ENCODE peak calls at places on chromosomes 4 and X, in nine cellular contexts. S is transverse colon, L is stomach, W is K562, Z is HCT116, H is sigmoid colon, U is breast epithelium, K is prostate gland, P is spleen. D is an unnamed sample. For H3K4me1, the result is how much of the 10 kb centered on the place peaks cover.

GRCh38 chr4:100929753-100930152 is 411.9 kb upstream of the EMCN start:
- DNase-seq in P (no peak), K (no peak), Z (no peak), L (no peak), U (no peak), W (no peak), H (no peak), S (no peak), D (no peak)

GRCh38 chr4:123836919-123837605 is 440.5 kb downstream of the SPRY1 start:
- DNase-seq in W (no peak), Z (no peak), H (no peak), K (no peak), L (no peak), P (no peak), S (no peak), U (no peak), D (no peak)

GRCh38 chr4:8606476-8606875 is 13.9 kb downstream of the CPZ start:
- DNase-seq in H (no peak), K (no peak), U (no peak), L (no peak), P (no peak), Z (no peak), S (no peak), W (no peak), D (no peak)

GRCh38 chr4:93710101-93710846 is 118.3 kb upstream of the ATOH1 start:
- DNase-seq in Z (peak), W (no peak), L (no peak), U (no peak), S (no peak), H (no peak), K (no peak), P (no peak), D (no peak)

GRCh38 chr4:79209822-79210635 is 115.8 kb downstream of the NAA11 start:
- DNase-seq in L (no peak), P (peak), Z (no peak), H (peak), W (peak), U (no peak), S (peak), K (no peak), D (no peak)

GRCh38 chr4:103887191-103887590 is 167.4 kb upstream of the TACR3 start:
- DNase-seq in S (no peak), P (no peak), Z (no peak), U (no peak), W (no peak), L (no peak), H (no peak), K (no peak), D (no peak)

GRCh38 chrX:19544693-19545305 is 29.5 kb upstream of the MAP3K15 start:
- DNase-seq in L (peak), Z (peak), W (peak), P (no peak), U (no peak), K (peak), H (no peak), S (peak), D (no peak)

GRCh38 chr4:85475631-85476233 is 782 bp downstream of the ARHGAP24 start:
- DNase-seq in H (no peak), L (no peak), K (no peak), U (no peak), S (no peak), W (no peak), P (no peak), Z (no peak), D (no peak)

GRCh38 chrX:132858018-132858417 is 100.4 kb downstream of the HS6ST2 start:
- DNase-seq in L (no peak), H (no peak), W (no peak), S (no peak), U (no peak), Z (no peak), P (no peak), K (no peak), D (no peak)

GRCh38 chrX:149630681-149631292 is 805 bp downstream of the TMEM185A start:
- DNase-seq in L (no peak), Z (no peak), P (no peak), K (no peak), H (no peak), W (peak), S (no peak), U (no peak), D (no peak)

GRCh38 chr4:138263438-138263837 is 21.3 kb upstream of the SLC7A11 start:
- DNase-seq in P (no peak), H (no peak), S (no peak), Z (no peak), U (no peak), W (no peak), L (no peak), K (no peak), D (no peak)

GRCh38 chr4:76989391-76990061 is 40.0 kb downstream of the SEPTIN11 start:
- DNase-seq in U (no peak), H (no peak), W (no peak), L (no peak), P (no peak), Z (no peak), K (no peak), S (peak), D (no peak)

GRCh38 chr4:84091266-84091665 is 407.8 kb downstream of the NKX6-1 start:
- DNase-seq in W (no peak), Z (no peak), K (no peak), P (no peak), U (no peak), L (no peak), H (no peak), S (no peak), D (no peak)

GRCh38 chr4:95219109-95219508 is 329.7 kb downstream of the UNC5C start:
- DNase-seq in P (no peak), H (no peak), U (no peak), S (no peak), L (no peak), K (no peak), Z (no peak), W (no peak), D (no peak)

GRCh38 chr4:3866813-3867129 is 100.6 kb downstream of the ADRA2C start:
- DNase-seq in Z (no peak), K (no peak), U (no peak), H (no peak), P (peak), W (no peak), S (no peak), L (no peak), D (no peak)
- H3K4me1 ChIP-seq in Z (under half), K (under half), U (under half), H (under half), P (under half), W (under half), S (under half), L (under half), D (under half)

GRCh38 chrX:13373027-13373806 is 53.4 kb upstream of the ATXN3L start:
- DNase-seq in W (no peak), U (no peak), S (no peak), Z (no peak), L (no peak), P (no peak), K (no peak), H (no peak), D (no peak)
- H3K4me3 ChIP-seq in W (no peak), U (no peak), S (no peak), Z (no peak), L (no peak), P (no peak), K (no peak), H (no peak), D (no peak)

DNA sequence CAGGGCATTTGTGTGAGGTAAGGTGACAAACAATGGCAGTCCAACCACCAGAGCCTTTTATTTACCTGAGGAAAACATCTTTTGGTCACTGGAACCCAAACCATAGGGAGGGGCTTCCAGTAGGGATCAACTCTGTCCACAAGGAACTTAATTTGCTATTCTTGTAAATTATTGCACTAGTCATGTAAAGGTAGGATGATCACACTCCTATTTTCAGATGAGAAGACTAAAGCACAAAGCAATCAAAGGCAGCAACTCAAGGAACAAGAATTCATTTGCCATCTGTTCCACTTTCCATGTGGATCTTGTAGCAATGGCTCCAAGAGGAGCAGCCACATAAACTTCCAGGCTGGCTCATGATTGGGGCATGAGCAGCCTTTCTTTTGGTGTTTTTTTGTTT is 35.3 kb downstream of the CD99L2 start:
- DNase-seq in P (no peak), W (no peak), K (no peak), Z (no peak), S (no peak), U (no peak), H (no peak), L (no peak), D (no peak)
- TF ChIP-seq POLR2AphosphoS5 in P (no peak), W (no peak), K (no peak), Z (no peak), S (no peak), U (no peak), H (no peak), L (no peak), D (no peak)

GRCh38 chr4:147836807-147837206 is 104.9 kb downstream of the ARHGAP10 start:
- DNase-seq in L (no peak), H (no peak), S (no peak), P (no peak), U (no peak), K (no peak), W (no peak), Z (no peak), D (no peak)
- H3K4me1 ChIP-seq in L (under half), H (half or more), S (under half), P (under half), U (under half), K (under half), W (under half), Z (under half), D (under half)

GRCh38 chr4:1115528-1116293 is 2.3 kb upstream of the RNF212 start:
- DNase-seq in K (no peak), P (no peak), W (no peak), L (no peak), S (no peak), H (no peak), Z (no peak), U (no peak), D (no peak)

GRCh38 chr4:1112821-1113182 is 562 bp downstream of the RNF212 start:
- DNase-seq in L (no peak), U (no peak), P (no peak), Z (no peak), H (no peak), W (no peak), S (no peak), K (no peak), D (no peak)

GRCh38 chr4:1111259-1111809 is 2.0 kb downstream of the RNF212 start:
- DNase-seq in H (no peak), U (no peak), W (no peak), P (no peak), Z (no peak), S (no peak), L (no peak), K (no peak), D (no peak)

GRCh38 chr4:1112174-1112820 is 1.1 kb downstream of the RNF212 start:
- DNase-seq in U (no peak), S (no peak), P (no peak), K (no peak), L (no peak), W (no peak), Z (no peak), H (no peak), D (peak)

GRCh38 chr4:1113311-1114009 is at the start of gene RNF212:
- DNase-seq in U (no peak), W (no peak), L (peak), K (no peak), P (no peak), Z (no peak), H (no peak), S (peak), D (peak)
- H3K4me3 ChIP-seq in U (peak), W (no peak), L (peak), K (peak), P (no peak), Z (no peak), H (peak), S (peak), D (peak)

DNA sequence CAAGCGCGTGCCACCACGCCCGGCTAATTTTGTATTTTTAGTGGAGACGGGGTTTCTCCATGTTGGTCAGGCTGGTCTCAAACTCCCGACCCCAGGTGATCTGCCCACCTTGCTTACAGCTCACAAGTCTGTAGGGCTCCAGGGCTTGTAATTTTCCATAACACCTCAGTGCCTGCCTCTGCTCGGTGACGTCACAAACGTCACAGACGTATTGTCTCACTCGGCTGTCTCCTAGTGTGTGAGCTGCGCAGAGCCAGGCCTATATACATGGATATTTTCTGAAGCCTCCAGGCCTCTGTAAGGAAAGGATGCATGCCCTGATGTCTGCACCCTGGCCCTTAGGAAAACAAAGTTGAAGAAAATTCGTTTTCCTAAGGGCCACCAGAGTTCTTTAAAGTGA is 8.6 kb upstream of the NKRF start:
- DNase-seq in K (no peak), Z (no peak), U (no peak), L (no peak), S (no peak), W (peak), P (no peak), H (no peak), D (no peak)
- TF ChIP-seq POLR2AphosphoS5 in K (no peak), Z (no peak), U (no peak), L (no peak), S (no peak), W (no peak), P (peak), H (no peak), D (no peak)

GRCh38 chr4:145507636-145508035 is 26.0 kb downstream of the SMAD1 start:
- DNase-seq in W (no peak), H (no peak), Z (no peak), L (no peak), K (no peak), P (no peak), S (no peak), U (no peak), D (no peak)

GRCh38 chr4:145505945-145506344 is 24.3 kb downstream of the SMAD1 start:
- DNase-seq in H (no peak), P (no peak), W (no peak), K (no peak), Z (no peak), L (no peak), S (no peak), U (no peak), D (no peak)

GRCh38 chr4:145502809-145503208 is 21.2 kb downstream of the SMAD1 start:
- DNase-seq in H (no peak), S (no peak), U (no peak), P (no peak), L (no peak), W (no peak), Z (no peak), K (no peak), D (no peak)

GRCh38 chr4:145501051-145501660 is 19.5 kb downstream of the SMAD1 start:
- DNase-seq in W (no peak), K (no peak), Z (no peak), L (no peak), U (no peak), S (no peak), P (no peak), H (no peak), D (no peak)

DNA sequence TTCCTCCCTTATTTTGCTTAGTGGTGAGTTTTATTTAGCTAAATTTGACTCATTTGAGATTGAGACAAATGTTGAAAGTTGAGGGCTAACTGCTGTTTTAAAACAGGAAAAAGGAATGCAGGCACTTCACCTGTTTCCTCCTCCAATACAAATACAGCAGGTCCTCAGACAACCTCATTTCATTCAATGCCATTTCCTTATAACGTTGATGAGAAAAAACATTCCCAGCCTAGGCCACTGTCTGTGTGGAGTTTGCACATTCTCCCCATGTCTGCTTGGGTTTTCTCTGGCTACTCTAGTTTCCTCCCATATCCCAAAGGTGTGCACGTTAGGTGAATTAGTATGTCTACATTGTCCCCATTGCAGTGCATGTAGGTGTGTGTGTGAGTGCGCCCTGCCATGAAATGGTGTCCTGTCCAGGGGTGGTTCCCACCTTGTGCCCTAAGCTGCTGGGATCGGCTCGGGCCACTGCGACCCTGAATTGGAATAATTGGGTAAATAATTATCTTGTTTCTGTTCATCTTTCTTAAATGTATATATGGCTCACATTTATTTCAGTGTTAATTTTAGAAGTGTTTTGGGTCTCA is 21.9 kb downstream of the SMAD1 start:
- DNase-seq in W (no peak), K (no peak), Z (no peak), L (no peak), H (no peak), S (no peak), U (no peak), P (no peak), D (no peak)
- H3K4me1 ChIP-seq in W (under half), K (under half), Z (under half), L (half or more), H (under half), S (under half), U (under half), P (under half), D (under half)

GRCh38 chrX:128691872-128692271 is 639.7 kb upstream of the ACTRT1 start:
- DNase-seq in Z (no peak), P (no peak), W (no peak), S (no peak), U (no peak), L (no peak), H (no peak), K (no peak), D (no peak)
- H3K4me3 ChIP-seq in Z (no peak), P (no peak), W (no peak), S (no peak), U (no peak), L (no peak), H (no peak), K (no peak), D (no peak)